ENCODE peak calls at places on chromosome 14, in nine cellular contexts. P, X, F, Z, I, C, M, T and Q are unnamed samples.
A peak's percentile ranks its signal among the peaks of the same experiment; 100 is the strongest.

GRCh38 chr14:24395609-24396580 is 2.9 kb upstream of the NYNRIN start:
- DNase-seq in I (no peak), T (no peak), M (no peak), X (no peak), Z (no peak), C (no peak), P (peak; percentile 48), F (no peak), Q (no peak)

GRCh38 chr14:103828315-103828967 is 18.9 kb downstream of the PPP1R13B start:
- DNase-seq in I (no peak), C (no peak), F (no peak), P (no peak), Z (no peak), X (no peak), T (no peak), M (peak; percentile 27), Q (no peak)

GRCh38 chr14:54805080-54805479 is 97.5 kb downstream of the GCH1 start:
- DNase-seq in Z (no peak), I (no peak), F (no peak), M (no peak), C (no peak), X (no peak), P (no peak), T (no peak), Q (no peak)

GRCh38 chr14:74290415-74290814 is 12.3 kb downstream of the ABCD4 start:
- DNase-seq in X (peak; percentile 29), F (no peak), Z (no peak), M (no peak), C (no peak), P (no peak), I (no peak), T (no peak), Q (no peak)

GRCh38 chr14:96052541-96053105 is 13.5 kb downstream of the C14orf132 start:
- DNase-seq in I (no peak), C (no peak), Z (no peak), F (no peak), P (peak; percentile 47), M (no peak), T (no peak), X (no peak), Q (no peak)

GRCh38 chr14:71693373-71693772 is 238.9 kb upstream of the RGS6 start:
- DNase-seq in I (no peak), F (no peak), X (no peak), M (no peak), T (no peak), C (no peak), Z (peak; percentile 68), P (no peak), Q (peak; percentile 74)

GRCh38 chr14:36661506-36662257 is at the start of gene PAX9:
- DNase-seq in P (no peak), F (no peak), T (no peak), C (no peak), I (no peak), X (peak; percentile 99), Z (peak; percentile 97), M (peak; percentile 90), Q (peak; percentile 18)

GRCh38 chr14:100784523-100785337 is 41.2 kb upstream of the MEG3 start:
- DNase-seq in F (no peak), P (peak; percentile 69), C (no peak), X (peak; percentile 85), Z (no peak), I (no peak), M (no peak), T (no peak), Q (no peak)

GRCh38 chr14:59688224-59689170 is 111.9 kb upstream of the CCDC175 start:
- DNase-seq in I (peak; percentile 6), C (no peak), X (no peak), Z (no peak), F (no peak), M (peak; percentile 57), T (peak; percentile 36), P (no peak), Q (peak; percentile 49)

GRCh38 chr14:71371711-71372396 is 464.6 kb downstream of the PCNX1 start:
- DNase-seq in I (peak; percentile 38), M (no peak), Z (no peak), T (no peak), C (no peak), X (peak; percentile 55), F (no peak), P (no peak), Q (no peak)

GRCh38 chr14:56282179-56282578 is 164.0 kb downstream of the PELI2 start:
- DNase-seq in M (no peak), X (no peak), P (no peak), F (no peak), T (no peak), Z (no peak), C (no peak), I (no peak), Q (no peak)

GRCh38 chr14:98227000-98227726 is 1044.8 kb downstream of the BCL11B start:
- DNase-seq in M (no peak), X (no peak), C (no peak), I (no peak), P (no peak), T (no peak), Z (no peak), F (no peak), Q (no peak)

GRCh38 chr14:101412741-101413140 is 148.6 kb upstream of the DIO3 start:
- DNase-seq in Z (no peak), F (no peak), M (no peak), C (no peak), P (no peak), X (peak; percentile 25), I (no peak), T (no peak), Q (no peak)

GRCh38 chr14:48563465-48563864 is 888.1 kb upstream of the MDGA2 start:
- DNase-seq in Z (no peak), C (no peak), P (no peak), I (peak; percentile 79), F (no peak), T (no peak), M (no peak), X (no peak), Q (no peak)